ENCODE peak calls at places on chromosomes 1 and 21, in four cellular contexts. K is K562; V is D341Med; S is activated CD4-positive, alpha-beta T cell treated with anti-CD3 and anti-CD28 coated beads, Interleukin-2, amount 50 U/mL, for 48 hours. Y is an unnamed sample.

GRCh38 chr1:206769331-206769731 is 1.2 kb upstream of the IL19 start:
- DNase-seq in K (no peak), V (no peak), S (peak), Y (no peak)

GRCh38 chr1:112711672-112712071 is 3.5 kb downstream of the PPM1J start:
- DNase-seq in K (no peak), V (no peak), S (no peak), Y (no peak)

GRCh38 chr1:27634982-27635362 is at the start of gene FGR:
- DNase-seq in K (no peak), V (no peak), S (no peak), Y (no peak)

GRCh38 chr21:35850029-35850428 is 210.3 kb downstream of the SETD4 start:
- DNase-seq in K (no peak), V (no peak), S (no peak), Y (no peak)

GRCh38 chr1:211378844-211379243 is 52.2 kb downstream of the TRAF5 start:
- DNase-seq in K (peak), V (no peak), S (no peak), Y (peak)

GRCh38 chr1:54290443-54291184 is 90.6 kb downstream of the MRPL37 start:
- DNase-seq in K (no peak), V (no peak), S (no peak), Y (no peak)

GRCh38 chr1:32622806-32623694 is 27.3 kb downstream of the ZBTB8OS start:
- DNase-seq in K (no peak), V (no peak), S (peak), Y (no peak)

GRCh38 chr1:183910780-183911179 is 105.9 kb downstream of the RGL1 start:
- DNase-seq in K (no peak), V (no peak), S (no peak), Y (no peak)

GRCh38 chr1:80731241-80731894 is 1069.4 kb upstream of the ADGRL2 start:
- DNase-seq in K (no peak), V (no peak), S (no peak), Y (no peak)

GRCh38 chr1:19738669-19739068 is 61.0 kb downstream of the TMCO4 start:
- DNase-seq in K (no peak), V (no peak), S (no peak), Y (no peak)

GRCh38 chr1:41783189-41783639 is 135.5 kb downstream of the HIVEP3 start:
- DNase-seq in K (no peak), V (no peak), S (peak), Y (no peak)

GRCh38 chr1:23528245-23528978 is 2.6 kb downstream of the E2F2 start:
- DNase-seq in K (peak), V (peak), S (peak), Y (peak)

GRCh38 chr1:167563579-167564246 is 10.2 kb upstream of the CREG1 start:
- DNase-seq in K (peak), V (no peak), S (no peak), Y (peak)

GRCh38 chr1:196433000-196433399 is 175.2 kb downstream of the KCNT2 start:
- DNase-seq in K (no peak), V (no peak), S (no peak), Y (no peak)

GRCh38 chr1:185439727-185440415 is 122.8 kb upstream of the IVNS1ABP start:
- DNase-seq in K (peak), V (no peak), S (peak), Y (peak)

GRCh38 chr1:234997201-234998173 is 131.2 kb downstream of the TOMM20 start:
- DNase-seq in K (no peak), V (no peak), S (no peak), Y (no peak)

GRCh38 chr1:60959701-60960100 is 122.7 kb upstream of the NFIA start:
- DNase-seq in K (no peak), V (no peak), S (no peak), Y (no peak)

GRCh38 chr21:17931080-17931479 is 111.9 kb upstream of the C21orf91 start:
- DNase-seq in K (peak), V (no peak), S (peak), Y (peak)

GRCh38 chr1:248822148-248823032 is 3.3 kb downstream of the SH3BP5L start:
- DNase-seq in K (no peak), V (no peak), S (no peak), Y (no peak)

GRCh38 chr1:63522891-63523728 is at the start of the genes EFCAB7 and ITGB3BP:
- DNase-seq in K (peak), V (peak), S (peak), Y (peak)

GRCh38 chr1:21703318-21703963 is 34.3 kb upstream of the RAP1GAP start:
- DNase-seq in K (peak), V (peak), S (no peak), Y (peak)

GRCh38 chr1:165397945-165398344 is 41.4 kb upstream of the LMX1A start:
- DNase-seq in K (peak), V (no peak), S (no peak), Y (peak)

GRCh38 chr1:206612129-206612876 is at the start of gene EIF2D:
- DNase-seq in K (peak), V (peak), S (peak), Y (peak)

GRCh38 chr1:64917328-64917861 is 49.0 kb downstream of the JAK1 start:
- DNase-seq in K (peak), V (no peak), S (no peak), Y (peak)

Y was measured in OCI-M1.